ENCODE peak calls at places on chromosomes 1 and 21, in ten cellular contexts. One of them, this sample, is unnamed.

GRCh38 chr1:92759361-92759760 is 25.5 kb downstream of the EVI5 start:
- DNase-seq in astrocyte of the spinal cord: no peak
- DNase-seq in fibroblast of lung: no peak
- DNase-seq in nephron progenitor cell: no peak
- DNase-seq in GM13977: no peak
- DNase-seq in Peyer's patch: no peak
- DNase-seq in ovary: no peak
- DNase-seq in keratinocyte: no peak
- DNase-seq in esophagus squamous epithelium: no peak
- DNase-seq in cardiac fibroblast: peak
- DNase-seq in this sample: no peak

GRCh38 chr1:113975211-113975895 is 3.9 kb upstream of the OLFML3 start:
- DNase-seq in ovary: no peak
- DNase-seq in esophagus squamous epithelium: no peak
- DNase-seq in nephron progenitor cell: no peak
- DNase-seq in fibroblast of lung: peak
- DNase-seq in cardiac fibroblast: peak
- DNase-seq in Peyer's patch: no peak
- DNase-seq in GM13977: peak
- DNase-seq in keratinocyte: no peak
- DNase-seq in astrocyte of the spinal cord: peak
- DNase-seq in this sample: no peak

GRCh38 chr1:4010811-4011605 is 110.9 kb upstream of the C1orf174 start:
- DNase-seq in nephron progenitor cell: peak
- DNase-seq in ovary: no peak
- DNase-seq in Peyer's patch: peak
- DNase-seq in astrocyte of the spinal cord: no peak
- DNase-seq in cardiac fibroblast: no peak
- DNase-seq in fibroblast of lung: no peak
- DNase-seq in GM13977: no peak
- DNase-seq in keratinocyte: no peak
- DNase-seq in esophagus squamous epithelium: no peak
- DNase-seq in this sample: no peak

GRCh38 chr1:100250264-100250663 is 630 bp upstream of the DBT start:
- DNase-seq in cardiac fibroblast: no peak
- DNase-seq in ovary: no peak
- DNase-seq in esophagus squamous epithelium: no peak
- DNase-seq in Peyer's patch: no peak
- DNase-seq in keratinocyte: no peak
- DNase-seq in GM13977: no peak
- DNase-seq in fibroblast of lung: no peak
- DNase-seq in astrocyte of the spinal cord: peak
- DNase-seq in nephron progenitor cell: no peak
- DNase-seq in this sample: no peak

GRCh38 chr1:34831721-34832246 is 27.8 kb downstream of the SMIM12 start:
- DNase-seq in ovary: no peak
- DNase-seq in fibroblast of lung: no peak
- DNase-seq in esophagus squamous epithelium: no peak
- DNase-seq in nephron progenitor cell: no peak
- DNase-seq in Peyer's patch: no peak
- DNase-seq in keratinocyte: no peak
- DNase-seq in GM13977: no peak
- DNase-seq in cardiac fibroblast: no peak
- DNase-seq in astrocyte of the spinal cord: no peak
- DNase-seq in this sample: no peak

GRCh38 chr21:46124083-46124925 is 26.4 kb downstream of the COL6A2 start:
- DNase-seq in nephron progenitor cell: no peak
- DNase-seq in fibroblast of lung: no peak
- DNase-seq in Peyer's patch: peak
- DNase-seq in esophagus squamous epithelium: no peak
- DNase-seq in astrocyte of the spinal cord: no peak
- DNase-seq in GM13977: no peak
- DNase-seq in ovary: peak
- DNase-seq in cardiac fibroblast: no peak
- DNase-seq in keratinocyte: no peak
- DNase-seq in this sample: no peak

GRCh38 chr21:45934570-45934969 is 47.0 kb upstream of the COL6A1 start:
- DNase-seq in cardiac fibroblast: no peak
- DNase-seq in astrocyte of the spinal cord: no peak
- DNase-seq in Peyer's patch: no peak
- DNase-seq in ovary: no peak
- DNase-seq in nephron progenitor cell: no peak
- DNase-seq in fibroblast of lung: no peak
- DNase-seq in keratinocyte: no peak
- DNase-seq in esophagus squamous epithelium: no peak
- DNase-seq in GM13977: no peak
- DNase-seq in this sample: no peak

GRCh38 chr1:208052135-208052534 is 141.2 kb upstream of the CD34 start:
- DNase-seq in astrocyte of the spinal cord: no peak
- DNase-seq in keratinocyte: no peak
- DNase-seq in fibroblast of lung: no peak
- DNase-seq in ovary: no peak
- DNase-seq in esophagus squamous epithelium: no peak
- DNase-seq in cardiac fibroblast: no peak
- DNase-seq in GM13977: no peak
- DNase-seq in Peyer's patch: no peak
- DNase-seq in nephron progenitor cell: no peak
- DNase-seq in this sample: no peak

GRCh38 chr1:81950845-81951244 is 150.1 kb downstream of the ADGRL2 start:
- DNase-seq in GM13977: no peak
- DNase-seq in astrocyte of the spinal cord: no peak
- DNase-seq in fibroblast of lung: no peak
- DNase-seq in Peyer's patch: no peak
- DNase-seq in esophagus squamous epithelium: no peak
- DNase-seq in ovary: no peak
- DNase-seq in nephron progenitor cell: no peak
- DNase-seq in keratinocyte: no peak
- DNase-seq in cardiac fibroblast: peak
- DNase-seq in this sample: no peak

GRCh38 chr1:67838180-67838912 is 5.1 kb upstream of the GNG12 start:
- DNase-seq in ovary: no peak
- DNase-seq in keratinocyte: no peak
- DNase-seq in fibroblast of lung: peak
- DNase-seq in astrocyte of the spinal cord: peak
- DNase-seq in cardiac fibroblast: peak
- DNase-seq in Peyer's patch: no peak
- DNase-seq in nephron progenitor cell: no peak
- DNase-seq in GM13977: no peak
- DNase-seq in esophagus squamous epithelium: no peak
- DNase-seq in this sample: no peak

GRCh38 chr1:160837558-160838205 is 25.0 kb downstream of the CD244 start:
- DNase-seq in nephron progenitor cell: no peak
- DNase-seq in GM13977: peak
- DNase-seq in ovary: peak
- DNase-seq in Peyer's patch: peak
- DNase-seq in cardiac fibroblast: no peak
- DNase-seq in fibroblast of lung: peak
- DNase-seq in astrocyte of the spinal cord: no peak
- DNase-seq in esophagus squamous epithelium: peak
- DNase-seq in keratinocyte: no peak
- DNase-seq in this sample: no peak

GRCh38 chr1:186683637-186684410 is 3.6 kb upstream of the PTGS2 start:
- DNase-seq in astrocyte of the spinal cord: no peak
- DNase-seq in nephron progenitor cell: no peak
- DNase-seq in keratinocyte: no peak
- DNase-seq in fibroblast of lung: no peak
- DNase-seq in Peyer's patch: no peak
- DNase-seq in GM13977: no peak
- DNase-seq in ovary: no peak
- DNase-seq in cardiac fibroblast: no peak
- DNase-seq in esophagus squamous epithelium: no peak
- DNase-seq in this sample: no peak

GRCh38 chr1:100750002-100750885 is 30.7 kb downstream of the VCAM1 start:
- DNase-seq in GM13977: peak
- DNase-seq in Peyer's patch: no peak
- DNase-seq in nephron progenitor cell: no peak
- DNase-seq in astrocyte of the spinal cord: no peak
- DNase-seq in keratinocyte: no peak
- DNase-seq in ovary: no peak
- DNase-seq in esophagus squamous epithelium: no peak
- DNase-seq in fibroblast of lung: no peak
- DNase-seq in cardiac fibroblast: no peak
- DNase-seq in this sample: no peak

GRCh38 chr1:161225534-161226319 is at the start of gene TOMM40L:
- DNase-seq in ovary: peak
- DNase-seq in GM13977: peak
- DNase-seq in astrocyte of the spinal cord: peak
- DNase-seq in esophagus squamous epithelium: peak
- DNase-seq in fibroblast of lung: peak
- DNase-seq in keratinocyte: peak
- DNase-seq in cardiac fibroblast: peak
- DNase-seq in Peyer's patch: peak
- DNase-seq in nephron progenitor cell: peak
- DNase-seq in this sample: peak

GRCh38 chr1:57770772-57771171 is 346.9 kb upstream of the DAB1 start:
- DNase-seq in Peyer's patch: no peak
- DNase-seq in GM13977: no peak
- DNase-seq in nephron progenitor cell: no peak
- DNase-seq in keratinocyte: no peak
- DNase-seq in astrocyte of the spinal cord: no peak
- DNase-seq in fibroblast of lung: peak
- DNase-seq in cardiac fibroblast: peak
- DNase-seq in ovary: no peak
- DNase-seq in esophagus squamous epithelium: no peak
- DNase-seq in this sample: no peak

GRCh38 chr1:113399063-113399583 is 8.8 kb downstream of the MAGI3 start:
- DNase-seq in nephron progenitor cell: no peak
- DNase-seq in ovary: no peak
- DNase-seq in GM13977: no peak
- DNase-seq in cardiac fibroblast: no peak
- DNase-seq in keratinocyte: no peak
- DNase-seq in astrocyte of the spinal cord: no peak
- DNase-seq in fibroblast of lung: no peak
- DNase-seq in esophagus squamous epithelium: no peak
- DNase-seq in Peyer's patch: no peak
- DNase-seq in this sample: no peak

DNA sequence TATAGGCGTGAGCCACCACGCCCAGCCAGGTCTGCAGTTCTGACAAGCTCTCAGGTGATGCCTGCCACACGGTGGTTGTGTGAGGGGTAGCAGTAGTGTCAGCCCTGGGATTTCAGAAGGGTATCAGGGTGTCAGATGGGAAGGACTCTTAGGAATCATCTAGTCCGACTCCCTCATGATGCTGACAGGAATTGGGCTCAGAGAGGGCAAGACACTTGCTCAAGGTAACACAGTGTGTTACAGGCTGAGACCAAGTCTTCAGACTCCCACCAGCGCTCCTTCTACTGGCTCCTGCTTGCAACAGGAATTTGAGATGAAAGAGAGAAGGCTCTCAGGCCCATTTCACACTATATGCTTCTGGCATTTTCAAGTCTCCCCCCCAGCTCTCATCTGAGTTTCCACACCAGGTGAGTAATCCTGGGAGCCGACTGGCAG is 6.9 kb downstream of the HTR1D start:
- DNase-seq in Peyer's patch: no peak
- DNase-seq in fibroblast of lung: no peak
- DNase-seq in cardiac fibroblast: peak
- DNase-seq in astrocyte of the spinal cord: no peak
- DNase-seq in esophagus squamous epithelium: no peak
- DNase-seq in GM13977: no peak
- DNase-seq in ovary: no peak
- DNase-seq in nephron progenitor cell: no peak
- DNase-seq in keratinocyte: no peak
- DNase-seq in this sample: no peak
- TF ChIP-seq CTCF in Peyer's patch: no peak
- TF ChIP-seq CTCF in fibroblast of lung: no peak
- TF ChIP-seq CTCF in cardiac fibroblast: no peak
- TF ChIP-seq CTCF in astrocyte of the spinal cord: peak
- TF ChIP-seq CTCF in esophagus squamous epithelium: no peak
- TF ChIP-seq CTCF in GM13977: no peak
- TF ChIP-seq CTCF in ovary: no peak
- TF ChIP-seq CTCF in nephron progenitor cell: no peak
- TF ChIP-seq CTCF in keratinocyte: peak
- TF ChIP-seq CTCF in this sample: peak

DNA sequence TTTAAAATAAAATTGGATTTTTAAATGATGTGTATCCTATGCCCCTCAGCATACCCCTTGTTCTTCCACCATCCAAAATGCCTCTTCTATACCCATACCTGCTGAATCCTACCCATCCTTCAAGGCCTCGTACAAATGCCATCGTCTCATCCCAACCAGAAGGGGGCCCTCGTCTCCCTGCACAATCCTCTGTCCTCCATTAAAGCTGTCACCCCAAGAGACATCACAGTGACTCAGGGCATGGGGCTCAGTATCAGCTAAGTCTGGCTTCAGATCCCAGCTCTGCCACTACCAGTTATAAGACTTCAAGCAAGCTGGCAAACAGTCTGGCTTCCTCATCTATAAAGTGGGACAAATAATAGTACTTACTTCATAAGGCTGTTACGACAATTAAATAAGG is 23.8 kb downstream of the IGFN1 start:
- DNase-seq in astrocyte of the spinal cord: no peak
- DNase-seq in cardiac fibroblast: no peak
- DNase-seq in esophagus squamous epithelium: no peak
- DNase-seq in ovary: no peak
- DNase-seq in keratinocyte: no peak
- DNase-seq in GM13977: no peak
- DNase-seq in fibroblast of lung: no peak
- DNase-seq in Peyer's patch: no peak
- DNase-seq in nephron progenitor cell: no peak
- DNase-seq in this sample: no peak
- TF ChIP-seq CTCF in astrocyte of the spinal cord: peak
- TF ChIP-seq CTCF in cardiac fibroblast: no peak
- TF ChIP-seq CTCF in esophagus squamous epithelium: no peak
- TF ChIP-seq CTCF in ovary: no peak
- TF ChIP-seq CTCF in keratinocyte: peak
- TF ChIP-seq CTCF in GM13977: peak
- TF ChIP-seq CTCF in fibroblast of lung: no peak
- TF ChIP-seq CTCF in Peyer's patch: no peak
- TF ChIP-seq CTCF in nephron progenitor cell: no peak
- TF ChIP-seq CTCF in this sample: peak

GRCh38 chr1:154325583-154326545 is 539 bp downstream of the ATP8B2 start:
- DNase-seq in keratinocyte: peak
- DNase-seq in Peyer's patch: peak
- DNase-seq in nephron progenitor cell: peak
- DNase-seq in GM13977: peak
- DNase-seq in esophagus squamous epithelium: no peak
- DNase-seq in fibroblast of lung: peak
- DNase-seq in cardiac fibroblast: peak
- DNase-seq in astrocyte of the spinal cord: peak
- DNase-seq in ovary: peak
- DNase-seq in this sample: no peak
- TF ChIP-seq CTCF in keratinocyte: peak
- TF ChIP-seq CTCF in Peyer's patch: peak
- TF ChIP-seq CTCF in nephron progenitor cell: peak
- TF ChIP-seq CTCF in GM13977: peak
- TF ChIP-seq CTCF in esophagus squamous epithelium: peak
- TF ChIP-seq CTCF in fibroblast of lung: peak
- TF ChIP-seq CTCF in cardiac fibroblast: peak
- TF ChIP-seq CTCF in astrocyte of the spinal cord: peak
- TF ChIP-seq CTCF in ovary: peak
- TF ChIP-seq CTCF in this sample: peak

DNA sequence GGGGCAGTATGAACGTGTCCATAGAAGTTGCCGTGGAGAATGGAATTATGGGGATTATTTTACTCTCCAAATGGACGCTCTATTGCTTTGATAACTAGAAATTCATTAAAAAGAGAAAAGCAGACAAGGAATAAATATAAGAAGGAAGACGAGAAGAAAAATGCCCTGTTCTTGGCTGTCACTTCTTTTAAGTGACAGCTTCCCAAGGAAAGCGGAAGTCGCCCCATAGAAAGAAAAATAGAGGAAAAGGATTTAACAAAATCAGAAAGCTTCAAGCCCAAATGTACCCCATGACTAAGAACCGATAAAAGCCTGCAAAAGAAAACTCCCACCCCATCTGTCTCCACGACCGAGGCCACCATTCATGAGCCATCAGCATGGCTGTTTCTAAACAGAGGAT is 85.7 kb downstream of the TAS1R2 start:
- DNase-seq in ovary: no peak
- DNase-seq in keratinocyte: no peak
- DNase-seq in esophagus squamous epithelium: no peak
- DNase-seq in cardiac fibroblast: no peak
- DNase-seq in nephron progenitor cell: no peak
- DNase-seq in GM13977: no peak
- DNase-seq in astrocyte of the spinal cord: no peak
- DNase-seq in fibroblast of lung: no peak
- DNase-seq in Peyer's patch: no peak
- DNase-seq in this sample: no peak
- TF ChIP-seq CTCF in ovary: no peak
- TF ChIP-seq CTCF in keratinocyte: no peak
- TF ChIP-seq CTCF in esophagus squamous epithelium: no peak
- TF ChIP-seq CTCF in cardiac fibroblast: no peak
- TF ChIP-seq CTCF in nephron progenitor cell: no peak
- TF ChIP-seq CTCF in GM13977: no peak
- TF ChIP-seq CTCF in astrocyte of the spinal cord: no peak
- TF ChIP-seq CTCF in fibroblast of lung: no peak
- TF ChIP-seq CTCF in Peyer's patch: no peak
- TF ChIP-seq CTCF in this sample: no peak

This sample was measured in epithelial cell of proximal tubule.